ENCODE peak calls at places on chromosomes 4 and X, in ten cellular contexts. One of them, this sample, is unnamed.

GRCh38 chr4:94741304-94741703 is 16.5 kb upstream of the BMPR1B start:
- DNase-seq in effector memory CD8-positive, alpha-beta T cell: no peak
- DNase-seq in GM13976: no peak
- DNase-seq in MCF 10A: no peak
- DNase-seq in GM20000: no peak
- DNase-seq in NCI-H748 treated with DMSO at 0.1 percent for 48 hours: no peak
- DNase-seq in mammary epithelial cell: no peak
- DNase-seq in SW480: no peak
- DNase-seq in sigmoid colon: no peak
- DNase-seq in A549: no peak
- DNase-seq in this sample: no peak

GRCh38 chrX:22577181-22577580 is 304.5 kb downstream of the CBLL2 start:
- DNase-seq in MCF 10A: peak
- DNase-seq in NCI-H748 treated with DMSO at 0.1 percent for 48 hours: no peak
- DNase-seq in mammary epithelial cell: peak
- DNase-seq in sigmoid colon: no peak
- DNase-seq in SW480: no peak
- DNase-seq in A549: peak
- DNase-seq in GM20000: no peak
- DNase-seq in GM13976: no peak
- DNase-seq in effector memory CD8-positive, alpha-beta T cell: no peak
- DNase-seq in this sample: peak

GRCh38 chr4:8608714-8609391 is 16.3 kb downstream of the CPZ start:
- DNase-seq in effector memory CD8-positive, alpha-beta T cell: no peak
- DNase-seq in A549: no peak
- DNase-seq in SW480: no peak
- DNase-seq in GM13976: no peak
- DNase-seq in mammary epithelial cell: no peak
- DNase-seq in MCF 10A: no peak
- DNase-seq in GM20000: no peak
- DNase-seq in NCI-H748 treated with DMSO at 0.1 percent for 48 hours: no peak
- DNase-seq in sigmoid colon: no peak
- DNase-seq in this sample: no peak

GRCh38 chr4:144709793-144710525 is 64.0 kb downstream of the HHIP start:
- DNase-seq in sigmoid colon: no peak
- DNase-seq in A549: peak
- DNase-seq in GM13976: no peak
- DNase-seq in MCF 10A: peak
- DNase-seq in NCI-H748 treated with DMSO at 0.1 percent for 48 hours: no peak
- DNase-seq in effector memory CD8-positive, alpha-beta T cell: no peak
- DNase-seq in mammary epithelial cell: peak
- DNase-seq in GM20000: no peak
- DNase-seq in SW480: peak
- DNase-seq in this sample: peak

GRCh38 chr4:140893939-140894338 is 137.8 kb upstream of the TBC1D9 start:
- DNase-seq in MCF 10A: no peak
- DNase-seq in sigmoid colon: no peak
- DNase-seq in A549: no peak
- DNase-seq in effector memory CD8-positive, alpha-beta T cell: no peak
- DNase-seq in NCI-H748 treated with DMSO at 0.1 percent for 48 hours: no peak
- DNase-seq in SW480: no peak
- DNase-seq in GM13976: no peak
- DNase-seq in GM20000: no peak
- DNase-seq in mammary epithelial cell: no peak
- DNase-seq in this sample: no peak

GRCh38 chr4:40377462-40378385 is 42.6 kb downstream of the CHRNA9 start:
- DNase-seq in NCI-H748 treated with DMSO at 0.1 percent for 48 hours: no peak
- DNase-seq in sigmoid colon: no peak
- DNase-seq in SW480: no peak
- DNase-seq in GM13976: no peak
- DNase-seq in A549: peak
- DNase-seq in effector memory CD8-positive, alpha-beta T cell: no peak
- DNase-seq in mammary epithelial cell: peak
- DNase-seq in GM20000: no peak
- DNase-seq in MCF 10A: peak
- DNase-seq in this sample: no peak

GRCh38 chrX:56788717-56789122 is 59.7 kb downstream of the NBDY start:
- DNase-seq in NCI-H748 treated with DMSO at 0.1 percent for 48 hours: peak
- DNase-seq in effector memory CD8-positive, alpha-beta T cell: peak
- DNase-seq in MCF 10A: no peak
- DNase-seq in GM20000: no peak
- DNase-seq in A549: no peak
- DNase-seq in mammary epithelial cell: no peak
- DNase-seq in sigmoid colon: peak
- DNase-seq in SW480: no peak
- DNase-seq in GM13976: peak
- DNase-seq in this sample: no peak

GRCh38 chr4:112819729-112820128 is 182.8 kb downstream of the LARP7 start:
- DNase-seq in A549: no peak
- DNase-seq in mammary epithelial cell: no peak
- DNase-seq in GM20000: no peak
- DNase-seq in GM13976: no peak
- DNase-seq in MCF 10A: no peak
- DNase-seq in SW480: no peak
- DNase-seq in NCI-H748 treated with DMSO at 0.1 percent for 48 hours: no peak
- DNase-seq in sigmoid colon: no peak
- DNase-seq in effector memory CD8-positive, alpha-beta T cell: no peak
- DNase-seq in this sample: no peak

GRCh38 chr4:44725166-44725565 is 1.2 kb downstream of the GNPDA2 start:
- DNase-seq in MCF 10A: no peak
- DNase-seq in SW480: no peak
- DNase-seq in effector memory CD8-positive, alpha-beta T cell: no peak
- DNase-seq in NCI-H748 treated with DMSO at 0.1 percent for 48 hours: no peak
- DNase-seq in mammary epithelial cell: peak
- DNase-seq in GM13976: no peak
- DNase-seq in GM20000: no peak
- DNase-seq in sigmoid colon: no peak
- DNase-seq in A549: no peak
- DNase-seq in this sample: no peak

GRCh38 chr4:184142121-184143000 is 75.3 kb downstream of the ENPP6 start:
- DNase-seq in SW480: no peak
- DNase-seq in A549: no peak
- DNase-seq in GM13976: no peak
- DNase-seq in effector memory CD8-positive, alpha-beta T cell: no peak
- DNase-seq in NCI-H748 treated with DMSO at 0.1 percent for 48 hours: no peak
- DNase-seq in sigmoid colon: no peak
- DNase-seq in mammary epithelial cell: no peak
- DNase-seq in GM20000: no peak
- DNase-seq in MCF 10A: no peak
- DNase-seq in this sample: no peak

GRCh38 chrX:54550821-54551220 is 20.8 kb downstream of the GNL3L start:
- DNase-seq in NCI-H748 treated with DMSO at 0.1 percent for 48 hours: no peak
- DNase-seq in GM20000: no peak
- DNase-seq in sigmoid colon: no peak
- DNase-seq in effector memory CD8-positive, alpha-beta T cell: no peak
- DNase-seq in SW480: no peak
- DNase-seq in A549: no peak
- DNase-seq in mammary epithelial cell: no peak
- DNase-seq in MCF 10A: no peak
- DNase-seq in GM13976: no peak
- DNase-seq in this sample: no peak

GRCh38 chr4:28229092-28229491 is 1368.5 kb downstream of the STIM2 start:
- DNase-seq in MCF 10A: peak
- DNase-seq in effector memory CD8-positive, alpha-beta T cell: no peak
- DNase-seq in GM20000: no peak
- DNase-seq in NCI-H748 treated with DMSO at 0.1 percent for 48 hours: no peak
- DNase-seq in sigmoid colon: no peak
- DNase-seq in mammary epithelial cell: peak
- DNase-seq in A549: peak
- DNase-seq in GM13976: no peak
- DNase-seq in SW480: no peak
- DNase-seq in this sample: peak

GRCh38 chrX:130393451-130394074 is 8.1 kb upstream of the GPR119 start:
- DNase-seq in NCI-H748 treated with DMSO at 0.1 percent for 48 hours: peak
- DNase-seq in effector memory CD8-positive, alpha-beta T cell: no peak
- DNase-seq in GM20000: peak
- DNase-seq in GM13976: no peak
- DNase-seq in SW480: peak
- DNase-seq in A549: peak
- DNase-seq in mammary epithelial cell: peak
- DNase-seq in sigmoid colon: no peak
- DNase-seq in MCF 10A: peak
- DNase-seq in this sample: peak

GRCh38 chr4:133045288-133045687 is 103.8 kb upstream of the PCDH10 start:
- DNase-seq in SW480: no peak
- DNase-seq in GM13976: no peak
- DNase-seq in sigmoid colon: no peak
- DNase-seq in MCF 10A: no peak
- DNase-seq in A549: no peak
- DNase-seq in mammary epithelial cell: no peak
- DNase-seq in NCI-H748 treated with DMSO at 0.1 percent for 48 hours: no peak
- DNase-seq in effector memory CD8-positive, alpha-beta T cell: no peak
- DNase-seq in GM20000: no peak
- DNase-seq in this sample: no peak

GRCh38 chrX:70089575-70090297 is 27.5 kb downstream of the OTUD6A start:
- DNase-seq in A549: no peak
- DNase-seq in effector memory CD8-positive, alpha-beta T cell: no peak
- DNase-seq in sigmoid colon: no peak
- DNase-seq in GM20000: no peak
- DNase-seq in GM13976: no peak
- DNase-seq in SW480: no peak
- DNase-seq in MCF 10A: peak
- DNase-seq in NCI-H748 treated with DMSO at 0.1 percent for 48 hours: no peak
- DNase-seq in mammary epithelial cell: peak
- DNase-seq in this sample: no peak

GRCh38 chr4:14221176-14221575 is 593.7 kb upstream of the BOD1L1 start:
- DNase-seq in sigmoid colon: no peak
- DNase-seq in effector memory CD8-positive, alpha-beta T cell: no peak
- DNase-seq in NCI-H748 treated with DMSO at 0.1 percent for 48 hours: no peak
- DNase-seq in MCF 10A: no peak
- DNase-seq in GM20000: no peak
- DNase-seq in A549: no peak
- DNase-seq in GM13976: no peak
- DNase-seq in mammary epithelial cell: peak
- DNase-seq in SW480: no peak
- DNase-seq in this sample: no peak

GRCh38 chrX:40444798-40445496 is 135.8 kb upstream of the ATP6AP2 start:
- DNase-seq in sigmoid colon: no peak
- DNase-seq in GM20000: no peak
- DNase-seq in GM13976: no peak
- DNase-seq in NCI-H748 treated with DMSO at 0.1 percent for 48 hours: no peak
- DNase-seq in SW480: no peak
- DNase-seq in mammary epithelial cell: no peak
- DNase-seq in effector memory CD8-positive, alpha-beta T cell: no peak
- DNase-seq in A549: no peak
- DNase-seq in MCF 10A: no peak
- DNase-seq in this sample: no peak

GRCh38 chrX:107731831-107732502 is 43.6 kb downstream of the TSC22D3 start:
- DNase-seq in mammary epithelial cell: peak
- DNase-seq in GM20000: no peak
- DNase-seq in effector memory CD8-positive, alpha-beta T cell: no peak
- DNase-seq in MCF 10A: peak
- DNase-seq in NCI-H748 treated with DMSO at 0.1 percent for 48 hours: no peak
- DNase-seq in A549: peak
- DNase-seq in sigmoid colon: peak
- DNase-seq in GM13976: no peak
- DNase-seq in SW480: peak
- DNase-seq in this sample: peak

GRCh38 chr4:8586671-8587468 is 5.7 kb upstream of the CPZ start:
- DNase-seq in mammary epithelial cell: no peak
- DNase-seq in NCI-H748 treated with DMSO at 0.1 percent for 48 hours: no peak
- DNase-seq in SW480: peak
- DNase-seq in effector memory CD8-positive, alpha-beta T cell: no peak
- DNase-seq in GM20000: no peak
- DNase-seq in MCF 10A: no peak
- DNase-seq in GM13976: no peak
- DNase-seq in sigmoid colon: peak
- DNase-seq in A549: no peak
- DNase-seq in this sample: no peak

GRCh38 chr4:189021831-189022230 is 882.6 kb downstream of the TRIML1 start:
- DNase-seq in effector memory CD8-positive, alpha-beta T cell: no peak
- DNase-seq in sigmoid colon: peak
- DNase-seq in MCF 10A: peak
- DNase-seq in mammary epithelial cell: no peak
- DNase-seq in NCI-H748 treated with DMSO at 0.1 percent for 48 hours: no peak
- DNase-seq in A549: peak
- DNase-seq in GM20000: no peak
- DNase-seq in GM13976: no peak
- DNase-seq in SW480: no peak
- DNase-seq in this sample: peak

GRCh38 chr4:126820631-126821030 is 812.1 kb upstream of the INTU start:
- DNase-seq in mammary epithelial cell: no peak
- DNase-seq in sigmoid colon: no peak
- DNase-seq in A549: no peak
- DNase-seq in GM13976: no peak
- DNase-seq in GM20000: no peak
- DNase-seq in MCF 10A: no peak
- DNase-seq in NCI-H748 treated with DMSO at 0.1 percent for 48 hours: no peak
- DNase-seq in SW480: no peak
- DNase-seq in effector memory CD8-positive, alpha-beta T cell: no peak
- DNase-seq in this sample: no peak

GRCh38 chr4:142893012-142893411 is 46.9 kb upstream of the INPP4B start:
- DNase-seq in GM13976: no peak
- DNase-seq in A549: no peak
- DNase-seq in effector memory CD8-positive, alpha-beta T cell: no peak
- DNase-seq in mammary epithelial cell: no peak
- DNase-seq in SW480: no peak
- DNase-seq in GM20000: no peak
- DNase-seq in sigmoid colon: no peak
- DNase-seq in MCF 10A: no peak
- DNase-seq in NCI-H748 treated with DMSO at 0.1 percent for 48 hours: no peak
- DNase-seq in this sample: no peak

GRCh38 chrX:106300239-106300638 is 132.1 kb downstream of the PWWP3B start:
- DNase-seq in effector memory CD8-positive, alpha-beta T cell: no peak
- DNase-seq in SW480: peak
- DNase-seq in NCI-H748 treated with DMSO at 0.1 percent for 48 hours: no peak
- DNase-seq in sigmoid colon: no peak
- DNase-seq in MCF 10A: peak
- DNase-seq in GM13976: no peak
- DNase-seq in mammary epithelial cell: peak
- DNase-seq in A549: no peak
- DNase-seq in GM20000: no peak
- DNase-seq in this sample: no peak

GRCh38 chr4:82223715-82224114 is 150.1 kb downstream of the HNRNPD start:
- DNase-seq in effector memory CD8-positive, alpha-beta T cell: no peak
- DNase-seq in sigmoid colon: peak
- DNase-seq in NCI-H748 treated with DMSO at 0.1 percent for 48 hours: no peak
- DNase-seq in mammary epithelial cell: no peak
- DNase-seq in GM13976: no peak
- DNase-seq in GM20000: no peak
- DNase-seq in A549: no peak
- DNase-seq in SW480: no peak
- DNase-seq in MCF 10A: no peak
- DNase-seq in this sample: peak

GRCh38 chr4:52939739-52940138 is 77.6 kb downstream of the RASL11B start:
- DNase-seq in effector memory CD8-positive, alpha-beta T cell: no peak
- DNase-seq in sigmoid colon: no peak
- DNase-seq in GM13976: no peak
- DNase-seq in A549: no peak
- DNase-seq in MCF 10A: no peak
- DNase-seq in GM20000: no peak
- DNase-seq in NCI-H748 treated with DMSO at 0.1 percent for 48 hours: no peak
- DNase-seq in mammary epithelial cell: no peak
- DNase-seq in SW480: no peak
- DNase-seq in this sample: no peak

GRCh38 chr4:142473218-142473959 is 372.7 kb downstream of the INPP4B start:
- DNase-seq in MCF 10A: no peak
- DNase-seq in A549: peak
- DNase-seq in effector memory CD8-positive, alpha-beta T cell: no peak
- DNase-seq in GM13976: no peak
- DNase-seq in NCI-H748 treated with DMSO at 0.1 percent for 48 hours: no peak
- DNase-seq in sigmoid colon: peak
- DNase-seq in mammary epithelial cell: peak
- DNase-seq in GM20000: no peak
- DNase-seq in SW480: peak
- DNase-seq in this sample: no peak

GRCh38 chr4:1201851-1202525 is 29.6 kb upstream of the SPON2 start:
- DNase-seq in NCI-H748 treated with DMSO at 0.1 percent for 48 hours: no peak
- DNase-seq in GM13976: no peak
- DNase-seq in sigmoid colon: peak
- DNase-seq in A549: no peak
- DNase-seq in effector memory CD8-positive, alpha-beta T cell: peak
- DNase-seq in SW480: no peak
- DNase-seq in MCF 10A: no peak
- DNase-seq in mammary epithelial cell: no peak
- DNase-seq in GM20000: peak
- DNase-seq in this sample: no peak

GRCh38 chr4:141074098-141074878 is 59.0 kb downstream of the RNF150 start:
- DNase-seq in NCI-H748 treated with DMSO at 0.1 percent for 48 hours: no peak
- DNase-seq in sigmoid colon: no peak
- DNase-seq in A549: no peak
- DNase-seq in GM13976: no peak
- DNase-seq in mammary epithelial cell: no peak
- DNase-seq in MCF 10A: peak
- DNase-seq in SW480: no peak
- DNase-seq in effector memory CD8-positive, alpha-beta T cell: no peak
- DNase-seq in GM20000: no peak
- DNase-seq in this sample: no peak